ENCODE peak calls at places on chromosomes 13 and 19, in seven cellular contexts. One of them, this sample, is unnamed.

GRCh38 chr19:38233740-38234251 is 9.8 kb upstream of the DPF1 start:
- DNase-seq in choroid plexus epithelial cell: peak
- DNase-seq in A549: peak
- DNase-seq in Peyer's patch: peak
- DNase-seq in endodermal cell: peak
- DNase-seq in cardiac muscle cell: peak
- DNase-seq in AG04449: no peak
- DNase-seq in this sample: peak

GRCh38 chr13:105960326-105960725 is 575.1 kb downstream of the EFNB2 start:
- DNase-seq in choroid plexus epithelial cell: no peak
- DNase-seq in A549: no peak
- DNase-seq in Peyer's patch: no peak
- DNase-seq in endodermal cell: no peak
- DNase-seq in cardiac muscle cell: no peak
- DNase-seq in AG04449: no peak
- DNase-seq in this sample: no peak

GRCh38 chr19:1657632-1658445 is 5.4 kb upstream of the TCF3 start:
- DNase-seq in choroid plexus epithelial cell: no peak
- DNase-seq in A549: no peak
- DNase-seq in Peyer's patch: no peak
- DNase-seq in endodermal cell: no peak
- DNase-seq in cardiac muscle cell: no peak
- DNase-seq in AG04449: no peak
- DNase-seq in this sample: no peak

GRCh38 chr13:51804295-51805172 is 571 bp upstream of the DHRS12 start:
- DNase-seq in choroid plexus epithelial cell: no peak
- DNase-seq in A549: no peak
- DNase-seq in Peyer's patch: peak
- DNase-seq in endodermal cell: no peak
- DNase-seq in cardiac muscle cell: no peak
- DNase-seq in AG04449: no peak
- DNase-seq in this sample: no peak

GRCh38 chr13:112852808-112853207 is 116.2 kb upstream of the MCF2L start:
- DNase-seq in choroid plexus epithelial cell: no peak
- DNase-seq in A549: no peak
- DNase-seq in Peyer's patch: peak
- DNase-seq in endodermal cell: no peak
- DNase-seq in cardiac muscle cell: no peak
- DNase-seq in AG04449: no peak
- DNase-seq in this sample: no peak

GRCh38 chr13:40597735-40598365 is 68.6 kb downstream of the FOXO1 start:
- DNase-seq in choroid plexus epithelial cell: no peak
- DNase-seq in A549: no peak
- DNase-seq in Peyer's patch: no peak
- DNase-seq in endodermal cell: no peak
- DNase-seq in cardiac muscle cell: no peak
- DNase-seq in AG04449: no peak
- DNase-seq in this sample: no peak

GRCh38 chr19:18995804-18996241 is 37.5 kb downstream of the SUGP2 start:
- DNase-seq in choroid plexus epithelial cell: peak
- DNase-seq in A549: peak
- DNase-seq in Peyer's patch: peak
- DNase-seq in endodermal cell: peak
- DNase-seq in cardiac muscle cell: peak
- DNase-seq in AG04449: peak
- DNase-seq in this sample: peak

GRCh38 chr19:31718041-31718440 is 368.8 kb upstream of the TSHZ3 start:
- DNase-seq in choroid plexus epithelial cell: peak
- DNase-seq in A549: no peak
- DNase-seq in Peyer's patch: no peak
- DNase-seq in endodermal cell: peak
- DNase-seq in cardiac muscle cell: peak
- DNase-seq in AG04449: no peak
- DNase-seq in this sample: no peak

GRCh38 chr19:10517361-10517759 is at the start of gene S1PR5:
- DNase-seq in choroid plexus epithelial cell: no peak
- DNase-seq in A549: peak
- DNase-seq in Peyer's patch: no peak
- DNase-seq in endodermal cell: peak
- DNase-seq in cardiac muscle cell: no peak
- DNase-seq in AG04449: no peak
- DNase-seq in this sample: no peak

GRCh38 chr13:91308299-91308698 is 39.2 kb upstream of the MIR17HG start:
- DNase-seq in choroid plexus epithelial cell: peak
- DNase-seq in A549: no peak
- DNase-seq in Peyer's patch: no peak
- DNase-seq in endodermal cell: no peak
- DNase-seq in cardiac muscle cell: no peak
- DNase-seq in AG04449: no peak
- DNase-seq in this sample: no peak

DNA sequence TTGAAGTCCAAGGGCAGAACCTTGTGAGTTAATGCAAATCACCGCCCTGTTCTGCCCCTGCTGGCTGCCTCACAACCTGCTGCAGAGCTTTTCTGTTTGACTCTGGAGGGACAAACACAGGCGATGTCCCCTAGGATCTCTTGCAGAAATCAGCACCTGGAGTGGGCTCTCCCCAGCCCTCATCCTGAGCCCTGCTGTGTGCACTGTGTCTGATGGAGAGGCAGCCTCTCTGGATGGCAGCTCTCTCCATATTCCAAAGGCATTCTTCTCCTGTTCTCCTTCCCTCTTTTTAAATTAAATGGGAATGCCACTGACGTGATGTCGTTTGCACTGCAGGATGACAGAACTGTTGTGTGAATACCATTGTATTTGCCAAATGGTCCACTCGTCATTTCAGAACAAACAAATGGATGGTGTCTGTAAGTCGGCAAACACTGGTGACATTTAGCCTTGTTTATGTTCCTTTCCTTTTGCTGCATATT is 184.1 kb downstream of the ZNF536 start:
- DNase-seq in choroid plexus epithelial cell: no peak
- DNase-seq in A549: no peak
- DNase-seq in Peyer's patch: peak
- DNase-seq in endodermal cell: peak
- DNase-seq in cardiac muscle cell: no peak
- DNase-seq in AG04449: no peak
- DNase-seq in this sample: no peak
- TF ChIP-seq CTCF in choroid plexus epithelial cell: no peak
- TF ChIP-seq CTCF in A549: no peak
- TF ChIP-seq CTCF in Peyer's patch: no peak
- TF ChIP-seq CTCF in endodermal cell: peak
- TF ChIP-seq CTCF in cardiac muscle cell: no peak
- TF ChIP-seq CTCF in AG04449: no peak
- TF ChIP-seq CTCF in this sample: no peak

GRCh38 chr13:101941095-101941777 is 460.6 kb downstream of the FGF14 start:
- DNase-seq in choroid plexus epithelial cell: peak
- DNase-seq in A549: no peak
- DNase-seq in Peyer's patch: no peak
- DNase-seq in endodermal cell: peak
- DNase-seq in cardiac muscle cell: no peak
- DNase-seq in AG04449: no peak
- DNase-seq in this sample: no peak

GRCh38 chr13:101945435-101945834 is 456.4 kb downstream of the FGF14 start:
- DNase-seq in choroid plexus epithelial cell: peak
- DNase-seq in A549: no peak
- DNase-seq in Peyer's patch: no peak
- DNase-seq in endodermal cell: peak
- DNase-seq in cardiac muscle cell: no peak
- DNase-seq in AG04449: no peak
- DNase-seq in this sample: no peak

GRCh38 chr13:101939370-101939769 is 462.5 kb downstream of the FGF14 start:
- DNase-seq in choroid plexus epithelial cell: no peak
- DNase-seq in A549: no peak
- DNase-seq in Peyer's patch: no peak
- DNase-seq in endodermal cell: no peak
- DNase-seq in cardiac muscle cell: no peak
- DNase-seq in AG04449: no peak
- DNase-seq in this sample: no peak

GRCh38 chr13:101942535-101943157 is 459.2 kb downstream of the FGF14 start:
- DNase-seq in choroid plexus epithelial cell: no peak
- DNase-seq in A549: no peak
- DNase-seq in Peyer's patch: no peak
- DNase-seq in endodermal cell: no peak
- DNase-seq in cardiac muscle cell: no peak
- DNase-seq in AG04449: no peak
- DNase-seq in this sample: no peak

DNA sequence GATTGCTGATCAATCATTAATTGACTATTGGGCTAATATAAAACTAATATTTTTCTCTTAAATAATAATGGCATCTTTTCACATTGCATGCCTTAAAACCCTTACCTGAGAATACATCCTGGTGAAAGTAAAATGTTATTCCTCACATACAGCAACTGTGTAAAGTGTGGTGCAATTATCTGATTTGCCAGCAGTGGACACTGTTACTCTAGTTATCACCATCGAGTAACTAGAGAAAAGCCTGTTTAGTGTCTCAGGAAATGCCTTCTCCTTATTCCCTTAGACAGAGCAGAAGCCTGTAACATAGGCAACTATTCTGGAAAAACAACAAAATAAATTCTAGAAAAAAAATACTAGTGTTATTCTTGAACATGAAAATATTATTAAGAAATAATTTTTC is 459.8 kb downstream of the FGF14 start:
- DNase-seq in choroid plexus epithelial cell: peak
- DNase-seq in A549: peak
- DNase-seq in Peyer's patch: no peak
- DNase-seq in endodermal cell: peak
- DNase-seq in cardiac muscle cell: peak
- DNase-seq in AG04449: no peak
- DNase-seq in this sample: peak
- TF ChIP-seq CTCF in choroid plexus epithelial cell: peak
- TF ChIP-seq CTCF in A549: peak
- TF ChIP-seq CTCF in Peyer's patch: peak
- TF ChIP-seq CTCF in endodermal cell: peak
- TF ChIP-seq CTCF in cardiac muscle cell: peak
- TF ChIP-seq CTCF in AG04449: peak
- TF ChIP-seq CTCF in this sample: peak

DNA sequence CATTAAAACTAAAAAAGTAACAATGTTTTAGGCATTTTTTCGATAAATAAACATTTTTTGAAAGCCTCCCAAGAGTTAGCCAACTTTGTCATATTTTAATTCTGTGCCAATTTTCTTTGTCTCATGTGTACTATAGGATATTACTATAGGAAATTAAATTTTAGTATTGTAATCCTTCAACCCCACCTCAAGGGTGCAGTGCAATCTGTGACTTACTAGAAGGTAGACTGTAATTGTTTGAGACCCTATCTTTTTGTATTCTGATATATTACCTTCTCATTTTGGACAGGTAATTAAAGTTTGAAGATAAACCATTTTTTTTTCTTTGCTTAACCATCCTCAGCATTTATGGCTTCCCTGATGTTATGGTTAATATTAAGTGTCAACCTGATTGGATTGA is 457.8 kb downstream of the PCDH20 start:
- DNase-seq in choroid plexus epithelial cell: no peak
- DNase-seq in A549: no peak
- DNase-seq in Peyer's patch: no peak
- DNase-seq in endodermal cell: no peak
- DNase-seq in cardiac muscle cell: no peak
- DNase-seq in AG04449: no peak
- DNase-seq in this sample: no peak
- TF ChIP-seq CTCF in choroid plexus epithelial cell: no peak
- TF ChIP-seq CTCF in A549: no peak
- TF ChIP-seq CTCF in Peyer's patch: no peak
- TF ChIP-seq CTCF in endodermal cell: peak
- TF ChIP-seq CTCF in cardiac muscle cell: no peak
- TF ChIP-seq CTCF in AG04449: no peak
- TF ChIP-seq CTCF in this sample: no peak

DNA sequence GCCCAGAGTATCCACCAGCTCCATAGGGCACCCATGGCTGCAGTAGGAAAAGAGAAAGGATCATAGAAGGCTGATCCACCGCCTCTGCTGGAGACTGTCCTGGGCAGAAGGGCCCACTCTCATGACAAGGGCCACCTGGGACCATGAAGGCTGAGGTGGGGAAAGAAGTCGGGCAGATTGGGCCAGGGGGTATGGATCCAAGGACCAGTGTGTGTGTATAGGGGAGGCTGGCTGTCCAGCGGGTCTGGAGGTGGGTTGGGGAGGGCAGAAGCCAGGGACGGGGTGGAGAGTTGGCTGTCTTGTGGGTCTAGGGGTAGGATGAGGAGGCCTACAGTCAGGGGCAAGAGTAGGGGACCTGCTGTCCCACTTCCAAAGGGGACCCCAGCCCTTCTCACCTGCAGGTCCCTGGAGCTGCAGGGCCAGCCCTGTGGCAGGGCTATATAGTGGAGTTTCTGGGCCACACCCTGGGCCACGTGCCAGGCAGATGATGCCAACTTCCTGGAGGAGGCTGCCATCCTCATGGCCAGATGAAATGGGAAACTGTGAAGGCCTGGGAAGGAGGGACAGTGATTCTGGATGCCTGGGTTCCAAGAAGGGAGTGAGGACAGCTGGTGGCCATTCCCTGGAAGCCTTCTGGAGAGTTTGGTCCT is at the start of gene FCGBP:
- DNase-seq in choroid plexus epithelial cell: no peak
- DNase-seq in A549: no peak
- DNase-seq in Peyer's patch: peak
- DNase-seq in endodermal cell: no peak
- DNase-seq in cardiac muscle cell: no peak
- DNase-seq in AG04449: no peak
- DNase-seq in this sample: no peak
- TF ChIP-seq CTCF in choroid plexus epithelial cell: no peak
- TF ChIP-seq CTCF in A549: no peak
- TF ChIP-seq CTCF in Peyer's patch: no peak
- TF ChIP-seq CTCF in endodermal cell: no peak
- TF ChIP-seq CTCF in cardiac muscle cell: no peak
- TF ChIP-seq CTCF in AG04449: no peak
- TF ChIP-seq CTCF in this sample: no peak